ENCODE peak calls at places on chromosomes 1 and 21, in ten cellular contexts. K is upper lobe of left lung, H is A549, O is heart left ventricle, F is K562, S is gastrocnemius medialis, N is HepG2, D is body of pancreas, B is IMR-90, L is GM12878. P is an unnamed sample.

GRCh38 chr1:222817529-222817928 is 2.7 kb downstream of the DISP1 start:
- ATAC-seq in K (peak; percentile 70), H (peak; percentile 6), O (no peak), F (no peak), S (no peak), N (no peak), D (no peak), B (peak; percentile 68), L (no peak), P (peak; percentile 14)

GRCh38 chr21:40158356-40158755 is 291.1 kb downstream of the PCP4 start:
- ATAC-seq in K (no peak), H (no peak), O (no peak), F (no peak), S (no peak), N (no peak), D (no peak), B (no peak), L (no peak), P (no peak)

GRCh38 chr1:233227930-233228465 is 67.5 kb downstream of the PCNX2 start:
- ATAC-seq in K (no peak), H (peak; percentile 51), O (no peak), F (no peak), S (no peak), N (no peak), D (no peak), B (no peak), L (no peak), P (no peak)

GRCh38 chr1:112399456-112399855 is 3.4 kb downstream of the CTTNBP2NL start:
- ATAC-seq in K (no peak), H (no peak), O (no peak), F (no peak), S (no peak), N (no peak), D (no peak), B (no peak), L (peak; percentile 59), P (no peak)

GRCh38 chr1:54883349-54884102 is 3.5 kb downstream of the DHCR24 start:
- ATAC-seq in K (no peak), H (no peak), O (no peak), F (no peak), S (peak; percentile 55), N (peak; percentile 3), D (no peak), B (no peak), L (no peak), P (peak; percentile 13)

GRCh38 chr1:181206513-181206912 is 118.0 kb downstream of the IER5 start:
- ATAC-seq in K (no peak), H (no peak), O (peak; percentile 66), F (no peak), S (no peak), N (no peak), D (no peak), B (no peak), L (no peak), P (no peak)

GRCh38 chr1:152960452-152961044 is 9.9 kb upstream of the SPRR4 start:
- ATAC-seq in K (no peak), H (no peak), O (no peak), F (peak; percentile 89), S (no peak), N (peak; percentile 40), D (no peak), B (no peak), L (peak; percentile 67), P (no peak)

GRCh38 chr1:19460535-19461351 is 24.6 kb downstream of the CAPZB start:
- ATAC-seq in K (no peak), H (no peak), O (no peak), F (peak; percentile 19), S (peak; percentile 39), N (no peak), D (peak; percentile 21), B (no peak), L (no peak), P (no peak)

GRCh38 chr1:23083714-23084480 is 64.6 kb downstream of the KDM1A start:
- ATAC-seq in K (peak; percentile 59), H (no peak), O (no peak), F (no peak), S (peak; percentile 30), N (no peak), D (peak; percentile 21), B (no peak), L (no peak), P (no peak)

GRCh38 chr1:218802799-218803198 is 370.9 kb upstream of the LYPLAL1 start:
- ATAC-seq in K (no peak), H (no peak), O (no peak), F (no peak), S (no peak), N (no peak), D (no peak), B (no peak), L (no peak), P (no peak)

GRCh38 chr1:22496536-22497160 is 45.0 kb downstream of the ZBTB40 start:
- ATAC-seq in K (no peak), H (no peak), O (no peak), F (no peak), S (no peak), N (no peak), D (no peak), B (no peak), L (no peak), P (no peak)

GRCh38 chr1:152325111-152325510 is at the start of gene FLG:
- ATAC-seq in K (no peak), H (no peak), O (no peak), F (no peak), S (no peak), N (no peak), D (no peak), B (no peak), L (no peak), P (no peak)

GRCh38 chr1:164912290-164912689 is 353.3 kb downstream of the PBX1 start:
- ATAC-seq in K (no peak), H (no peak), O (peak; percentile 62), F (no peak), S (peak; percentile 32), N (no peak), D (no peak), B (no peak), L (no peak), P (no peak)

GRCh38 chr1:91011726-91012125 is 10.1 kb downstream of the ZNF644 start:
- ATAC-seq in K (peak; percentile 38), H (no peak), O (peak; percentile 78), F (no peak), S (no peak), N (no peak), D (no peak), B (peak; percentile 59), L (no peak), P (no peak)

GRCh38 chr1:58783993-58784757 is at the start of gene JUN:
- ATAC-seq in K (peak; percentile 88), H (peak; percentile 82), O (peak; percentile 95), F (peak; percentile 83), S (peak; percentile 74), N (peak; percentile 86), D (peak; percentile 72), B (peak; percentile 83), L (peak; percentile 84), P (peak; percentile 89)
- TF ChIP-seq CTCF in K (no peak), H (no peak), O (peak; percentile 31), F (no peak), S (no peak), N (peak; percentile 19), D (peak; percentile 27), B (no peak), L (no peak), P (peak; percentile 29)

DNA sequence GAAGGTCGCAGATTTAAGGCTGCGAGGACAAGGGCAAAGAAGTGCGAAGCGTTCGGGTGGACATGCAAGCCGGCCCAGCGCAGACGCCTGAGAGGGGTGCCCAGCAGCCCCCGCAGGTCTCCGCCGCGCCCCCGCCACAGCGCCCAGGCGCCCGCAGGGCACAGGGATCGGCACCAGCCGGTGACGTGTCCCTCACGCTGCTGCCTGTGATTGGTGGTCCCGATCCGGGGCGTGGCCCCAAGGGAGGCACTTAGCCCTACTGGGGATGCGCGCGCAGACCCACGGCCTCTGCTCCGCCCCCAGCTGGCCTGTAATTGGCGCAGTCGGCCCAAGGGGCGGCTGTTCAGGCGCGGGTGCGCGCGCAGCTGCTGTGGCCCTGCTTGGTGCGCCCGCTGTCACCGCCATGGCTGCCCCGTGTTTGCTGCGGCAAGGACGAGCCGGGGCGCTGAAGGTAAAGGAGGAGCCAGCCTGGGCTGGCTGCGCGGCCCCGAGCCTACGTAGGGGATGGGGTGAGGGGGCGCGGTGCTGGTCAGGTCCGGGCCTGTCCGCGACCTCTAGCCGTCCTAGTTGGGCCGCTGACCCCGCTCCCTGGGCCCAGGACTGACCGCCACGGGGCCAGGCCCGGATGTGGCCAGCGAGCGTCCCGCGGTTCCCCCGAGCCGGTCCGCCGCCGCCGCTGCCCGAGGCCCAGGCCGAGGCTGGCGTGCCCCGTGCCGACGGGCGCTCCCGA is at the start of gene NDUFV3:
- ATAC-seq in K (peak; percentile 98), H (peak; percentile 95), O (peak; percentile 100), F (peak; percentile 97), S (peak; percentile 92), N (peak; percentile 96), D (peak; percentile 97), B (peak; percentile 97), L (peak; percentile 97), P (peak; percentile 98)
- TF ChIP-seq POLR2A in K (peak; percentile 97), H (peak; percentile 81), O (peak; percentile 97), F (peak; percentile 99), S (peak; percentile 96), N (peak; percentile 93), D (peak; percentile 96), B (peak; percentile 87), L (peak; percentile 99), P (peak; percentile 93)

DNA sequence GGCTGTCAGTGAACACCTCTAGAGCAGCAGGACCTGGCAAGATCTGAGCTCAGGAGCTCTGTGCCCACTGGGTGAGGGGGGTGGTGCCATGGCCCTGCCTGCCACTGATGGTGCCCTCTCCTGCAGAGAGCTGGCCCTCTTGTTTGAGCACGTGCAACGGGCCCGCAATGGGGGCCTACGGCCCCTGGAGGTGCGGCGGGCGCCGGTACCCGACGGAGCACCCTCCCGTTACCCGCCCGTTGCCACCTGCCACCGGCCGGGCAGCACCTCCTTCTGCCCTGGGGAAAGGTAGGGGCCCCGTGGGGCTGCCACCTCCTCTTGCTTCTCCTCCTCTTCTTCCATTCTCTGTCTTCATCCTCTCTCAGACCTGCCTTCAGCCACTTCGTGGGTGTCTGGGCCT is 38.2 kb downstream of the CITED4 start:
- ATAC-seq in K (no peak), H (no peak), O (no peak), F (no peak), S (no peak), N (no peak), D (no peak), B (no peak), L (no peak), P (no peak)
- H3K4me1 ChIP-seq in K (peaks cover 24% of the 10 kb centered on the region), H (peaks cover 22% of the 10 kb centered on the region), O (peaks cover 10% of the 10 kb centered on the region), F (peaks cover 25% of the 10 kb centered on the region), S (peaks cover 10% of the 10 kb centered on the region), N (peaks cover 35% of the 10 kb centered on the region), D (peaks cover 36% of the 10 kb centered on the region), B (peaks cover 11% of the 10 kb centered on the region), L (peaks cover 13% of the 10 kb centered on the region), P (no peaks in the 10 kb centered on the region)

DNA sequence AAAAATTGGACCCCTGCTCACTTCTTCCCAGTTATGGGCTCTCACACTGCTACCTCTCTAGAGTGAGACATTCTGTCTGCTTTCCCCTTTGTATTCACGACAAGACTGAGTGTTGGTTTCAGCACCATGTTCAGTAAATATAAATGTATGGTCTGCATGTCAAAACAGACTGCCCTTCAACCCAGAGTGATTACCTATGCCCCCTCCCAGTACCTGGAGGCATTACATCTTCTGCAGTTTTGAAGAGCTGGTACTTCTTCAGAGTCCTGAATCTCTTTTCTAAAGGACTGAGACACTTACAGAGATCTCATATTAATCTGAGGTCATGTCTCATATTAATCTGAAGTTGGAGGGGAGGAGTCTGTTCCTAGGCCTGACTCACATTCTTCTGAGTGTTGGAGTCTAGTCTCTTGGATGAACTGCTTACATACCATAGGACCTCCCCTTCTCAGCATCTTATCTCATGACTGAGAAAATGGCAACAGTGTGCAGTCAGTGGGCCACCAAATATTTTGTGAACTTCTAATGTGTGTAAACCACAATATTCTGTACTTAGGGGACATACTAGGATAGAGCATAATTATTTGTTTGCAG is 80.3 kb downstream of the RGL1 start:
- ATAC-seq in K (no peak), H (no peak), O (no peak), F (no peak), S (no peak), N (peak; percentile 31), D (no peak), B (peak; percentile 25), L (peak; percentile 30), P (no peak)
- TF ChIP-seq CTCF in K (no peak), H (no peak), O (no peak), F (no peak), S (no peak), N (no peak), D (no peak), B (no peak), L (peak; percentile 9), P (no peak)

P was measured in gastroesophageal sphincter.